ENCODE peak calls at places on chromosomes 5 and 9, in four cellular contexts. A is central memory CD4-positive, alpha-beta T cell; T is SJSA1; L is M059J. V is an unnamed sample.

GRCh38 chr9:69976165-69976564 is 67.5 kb upstream of the MAMDC2 start:
- DNase-seq in A (no peak), T (peak), L (peak), V (peak)

GRCh38 chr9:114925039-114925438 is 5.4 kb downstream of the TNFSF8 start:
- DNase-seq in A (no peak), T (no peak), L (no peak), V (no peak)

GRCh38 chr5:52884453-52884852 is 96.7 kb downstream of the ITGA1 start:
- DNase-seq in A (no peak), T (no peak), L (no peak), V (no peak)

GRCh38 chr5:140043508-140043872 is 391 bp upstream of the NRG2 start:
- DNase-seq in A (no peak), T (no peak), L (no peak), V (no peak)

GRCh38 chr5:115179959-115180709 is 10.4 kb upstream of the TRIM36 start:
- DNase-seq in A (peak), T (no peak), L (peak), V (peak)

GRCh38 chr5:160751297-160751696 is 100.7 kb downstream of the ATP10B start:
- DNase-seq in A (no peak), T (no peak), L (no peak), V (no peak)

GRCh38 chr5:157912621-157913325 is 53.8 kb upstream of the CLINT1 start:
- DNase-seq in A (no peak), T (no peak), L (no peak), V (no peak)

GRCh38 chr5:88878976-88879375 is 4.0 kb downstream of the MEF2C start:
- DNase-seq in A (no peak), T (no peak), L (peak), V (no peak)

GRCh38 chr5:142178651-142179050 is 70.1 kb downstream of the NDFIP1 start:
- DNase-seq in A (no peak), T (no peak), L (no peak), V (no peak)

GRCh38 chr5:91212336-91213092 is 170.6 kb downstream of the ARRDC3 start:
- DNase-seq in A (no peak), T (peak), L (peak), V (no peak)